ENCODE peak calls at places on chromosomes 4 and X, in four cellular contexts. V, R, K and D are unnamed samples.

GRCh38 chr4:100042711-100043110 is 92.6 kb upstream of the H2AZ1 start:
- DNase-seq in V (no peak), R (no peak), K (no peak), D (no peak)

GRCh38 chr4:182207806-182208483 is 35.3 kb upstream of the TENM3 start:
- DNase-seq in V (no peak), R (no peak), K (no peak), D (no peak)

GRCh38 chrX:69285401-69285871 is 120.2 kb upstream of the PJA1 start:
- DNase-seq in V (no peak), R (no peak), K (no peak), D (no peak)

GRCh38 chr4:25884040-25884788 is 21.4 kb upstream of the SEL1L3 start:
- DNase-seq in V (no peak), R (no peak), K (no peak), D (no peak)

GRCh38 chr4:2343476-2343875 is 75.0 kb downstream of the ZFYVE28 start:
- DNase-seq in V (no peak), R (no peak), K (no peak), D (no peak)

GRCh38 chrX:48798318-48798717 is 3.5 kb upstream of the HDAC6 start:
- DNase-seq in V (peak; percentile 13), R (no peak), K (no peak), D (no peak)

GRCh38 chrX:1807301-1807731 is 192.5 kb downstream of the ASMT start:
- DNase-seq in V (no peak), R (peak; percentile 5), K (no peak), D (no peak)

GRCh38 chr4:60757986-60758385 is 442.1 kb upstream of the ADGRL3 start:
- DNase-seq in V (no peak), R (no peak), K (no peak), D (no peak)

GRCh38 chr4:8179074-8179473 is 20.0 kb upstream of the SH3TC1 start:
- DNase-seq in V (no peak), R (no peak), K (no peak), D (no peak)

GRCh38 chr4:93228021-93228420 is 600.5 kb upstream of the ATOH1 start:
- DNase-seq in V (no peak), R (no peak), K (no peak), D (no peak)

GRCh38 chr4:181685911-181686310 is 557.3 kb upstream of the TENM3 start:
- DNase-seq in V (no peak), R (no peak), K (no peak), D (no peak)

GRCh38 chr4:65880594-65880993 is 210.3 kb upstream of the EPHA5 start:
- DNase-seq in V (no peak), R (no peak), K (no peak), D (no peak)

GRCh38 chr4:143558823-143559756 is 45.6 kb downstream of the SMARCA5 start:
- DNase-seq in V (peak; percentile 16), R (peak; percentile 78), K (peak; percentile 86), D (peak; percentile 39)

GRCh38 chrX:151973851-151974335 is 583 bp downstream of the GABRE start:
- DNase-seq in V (peak; percentile 47), R (no peak), K (no peak), D (no peak)

GRCh38 chrX:74179071-74179470 is 124.9 kb upstream of the ZCCHC13 start:
- DNase-seq in V (no peak), R (no peak), K (peak; percentile 39), D (no peak)

GRCh38 chrX:53084863-53085262 is 2.7 kb downstream of the TSPYL2 start:
- DNase-seq in V (no peak), R (no peak), K (no peak), D (no peak)

GRCh38 chr4:47855350-47855749 is 17.5 kb upstream of the CORIN start:
- DNase-seq in V (no peak), R (no peak), K (no peak), D (no peak)

GRCh38 chr4:4406455-4407298 is 19.8 kb downstream of the NSG1 start:
- DNase-seq in V (no peak), R (no peak), K (no peak), D (no peak)

GRCh38 chrX:101241531-101241930 is 21.9 kb downstream of the DRP2 start:
- DNase-seq in V (no peak), R (no peak), K (no peak), D (no peak)

GRCh38 chr4:54998991-54999390 is 126.4 kb downstream of the KDR start:
- DNase-seq in V (no peak), R (no peak), K (no peak), D (no peak)

GRCh38 chr4:83267121-83267834 is 17.3 kb downstream of the COQ2 start:
- DNase-seq in V (no peak), R (no peak), K (no peak), D (no peak)

GRCh38 chr4:35247047-35247446 is 997.3 kb downstream of the ARAP2 start:
- DNase-seq in V (no peak), R (no peak), K (no peak), D (no peak)

GRCh38 chr4:104395219-104395618 is 99.5 kb downstream of the CXXC4 start:
- DNase-seq in V (no peak), R (no peak), K (no peak), D (no peak)

GRCh38 chrX:144616317-144616716 is 631.0 kb upstream of the SPANXN1 start:
- DNase-seq in V (no peak), R (no peak), K (no peak), D (no peak)

GRCh38 chrX:40773809-40774208 is 38.5 kb upstream of the MED14 start:
- DNase-seq in V (no peak), R (no peak), K (no peak), D (no peak)

GRCh38 chr4:181792641-181793612 is 450.3 kb upstream of the TENM3 start:
- DNase-seq in V (no peak), R (no peak), K (no peak), D (no peak)

GRCh38 chr4:149823770-149824221 is 8.2 kb upstream of the IQCM start:
- DNase-seq in V (no peak), R (no peak), K (no peak), D (no peak)

GRCh38 chrX:16946971-16947562 is 609 bp downstream of the REPS2 start:
- DNase-seq in V (no peak), R (no peak), K (no peak), D (no peak)

GRCh38 chr4:4289055-4289454 is 899 bp downstream of the LYAR start:
- DNase-seq in V (peak; percentile 11), R (no peak), K (no peak), D (no peak)

GRCh38 chr4:147247577-147247976 is 233.3 kb upstream of the EDNRA start:
- DNase-seq in V (no peak), R (no peak), K (no peak), D (no peak)

GRCh38 chrX:97524997-97525396 is 641.3 kb downstream of the RPA4 start:
- DNase-seq in V (no peak), R (no peak), K (no peak), D (no peak)

GRCh38 chr4:80096175-80096850 is 23.3 kb upstream of the ANTXR2 start:
- DNase-seq in V (no peak), R (no peak), K (no peak), D (no peak)

GRCh38 chr4:138305055-138305454 is 62.9 kb upstream of the SLC7A11 start:
- DNase-seq in V (no peak), R (no peak), K (no peak), D (no peak)

GRCh38 chrX:110045988-110046387 is 43.1 kb downstream of the TMEM164 start:
- DNase-seq in V (no peak), R (no peak), K (peak; percentile 65), D (no peak)
- TF ChIP-seq TAF1 in V (no peak), R (no peak), K (no peak), D (no peak)

GRCh38 chr4:153246446-153247115 is 42.3 kb downstream of the TRIM2 start:
- DNase-seq in V (no peak), R (no peak), K (peak; percentile 48), D (no peak)
- TF ChIP-seq POLR2AphosphoS5 in V (no peak), R (no peak), K (no peak), D (no peak)

GRCh38 chr4:26911254-26911653 is 50.6 kb downstream of the STIM2 start:
- DNase-seq in V (no peak), R (no peak), K (no peak), D (no peak)
- TF ChIP-seq POLR2A in V (no peak), R (no peak), K (no peak), D (no peak)

GRCh38 chr4:29002151-29002550 is 1718.0 kb upstream of the PCDH7 start:
- DNase-seq in V (no peak), R (peak; percentile 17), K (no peak), D (no peak)
- TF ChIP-seq TAF1 in V (no peak), R (no peak), K (no peak), D (no peak)